ENCODE peak calls at places on chromosomes 16 and 17, in five cellular contexts. G, A, X, P and K are unnamed samples.

GRCh38 chr17:18151290-18151689 is 32.3 kb upstream of the ALKBH5 start:
- DNase-seq in G (no peak), A (no peak), X (no peak), P (no peak), K (no peak)

GRCh38 chr17:64661731-64661980 is 451 bp downstream of the SMURF2 start:
- DNase-seq in G (no peak), A (no peak), X (no peak), P (no peak), K (no peak)

GRCh38 chr17:50396261-50397110 is 837 bp downstream of the LRRC59 start:
- DNase-seq in G (peak; percentile 73), A (peak; percentile 59), X (no peak), P (no peak), K (peak; percentile 35)

GRCh38 chr16:82947675-82948074 is 320.9 kb downstream of the CDH13 start:
- DNase-seq in G (no peak), A (no peak), X (no peak), P (no peak), K (no peak)

GRCh38 chr17:82871776-82872561 is 32.1 kb upstream of the ZNF750 start:
- DNase-seq in G (no peak), A (no peak), X (no peak), P (no peak), K (no peak)

GRCh38 chr17:41957058-41957868 is 9.3 kb upstream of the CNP start:
- DNase-seq in G (peak; percentile 64), A (no peak), X (no peak), P (no peak), K (no peak)

GRCh38 chr17:36823850-36824677 is 113.2 kb upstream of the LHX1 start:
- DNase-seq in G (no peak), A (no peak), X (no peak), P (no peak), K (no peak)

GRCh38 chr17:48539177-48539576 is 5.7 kb downstream of the HOXB2 start:
- DNase-seq in G (peak; percentile 51), A (no peak), X (no peak), P (no peak), K (no peak)

GRCh38 chr17:81429813-81430510 is 34.7 kb downstream of the BAHCC1 start:
- DNase-seq in G (peak; percentile 72), A (peak; percentile 56), X (no peak), P (no peak), K (no peak)

GRCh38 chr17:81069084-81069645 is 34.2 kb downstream of the BAIAP2 start:
- DNase-seq in G (no peak), A (no peak), X (no peak), P (no peak), K (no peak)

GRCh38 chr17:82228278-82228841 is 482 bp upstream of the SLC16A3 start:
- DNase-seq in G (no peak), A (peak; percentile 54), X (no peak), P (no peak), K (no peak)

GRCh38 chr17:56594528-56595418 is 1.3 kb downstream of the NOG start:
- DNase-seq in G (no peak), A (peak; percentile 35), X (no peak), P (no peak), K (no peak)

GRCh38 chr16:75550211-75550662 is 5.8 kb downstream of the TMEM231 start:
- DNase-seq in G (peak; percentile 43), A (no peak), X (no peak), P (no peak), K (no peak)

GRCh38 chr17:78031435-78031834 is 72.9 kb downstream of the TNRC6C start:
- DNase-seq in G (no peak), A (no peak), X (no peak), P (no peak), K (no peak)

GRCh38 chr17:77471984-77472836 is 331.4 kb downstream of the SEC14L1 start:
- DNase-seq in G (peak; percentile 96), A (no peak), X (no peak), P (peak; percentile 73), K (peak; percentile 61)

GRCh38 chr17:57006040-57006439 is 28.1 kb downstream of the SCPEP1 start:
- DNase-seq in G (no peak), A (no peak), X (no peak), P (no peak), K (no peak)

GRCh38 chr16:73848993-73849392 is 447.6 kb upstream of the PSMD7 start:
- DNase-seq in G (no peak), A (no peak), X (no peak), P (no peak), K (no peak)

GRCh38 chr16:53457670-53458069 is 23.4 kb downstream of the RBL2 start:
- DNase-seq in G (no peak), A (no peak), X (no peak), P (no peak), K (no peak)

GRCh38 chr17:62186841-62187240 is 121.8 kb upstream of the MED13 start:
- DNase-seq in G (no peak), A (no peak), X (no peak), P (no peak), K (no peak)

GRCh38 chr17:39671651-39672521 is 3.6 kb downstream of the PNMT start:
- DNase-seq in G (peak; percentile 50), A (no peak), X (no peak), P (no peak), K (no peak)

GRCh38 chr17:29574732-29575510 is 6.4 kb downstream of the TP53I13 start:
- DNase-seq in G (no peak), A (no peak), X (no peak), P (no peak), K (no peak)

GRCh38 chr17:42294469-42295398 is 6.4 kb downstream of the STAT5A start:
- DNase-seq in G (no peak), A (no peak), X (no peak), P (no peak), K (no peak)

GRCh38 chr17:1107777-1108559 is 71.8 kb downstream of the ABR start:
- DNase-seq in G (no peak), A (no peak), X (no peak), P (no peak), K (no peak)

GRCh38 chr16:88773812-88774291 is 11.2 kb downstream of the PIEZO1 start:
- DNase-seq in G (peak; percentile 77), A (peak; percentile 69), X (no peak), P (peak; percentile 84), K (peak; percentile 34)

GRCh38 chr16:22007509-22008214 is at the start of gene MOSMO:
- DNase-seq in G (peak; percentile 64), A (peak; percentile 82), X (no peak), P (peak; percentile 69), K (no peak)
- TF ChIP-seq CTCF in G (no peak), A (no peak), X (no peak), P (no peak), K (no peak)

GRCh38 chr16:70758786-70759185 is 42.2 kb downstream of the VAC14 start:
- DNase-seq in G (no peak), A (no peak), X (no peak), P (no peak), K (no peak)

GRCh38 chr16:70761656-70762055 is 39.3 kb downstream of the VAC14 start:
- DNase-seq in G (no peak), A (no peak), X (no peak), P (no peak), K (no peak)

GRCh38 chr16:70757183-70757582 is 43.8 kb downstream of the VAC14 start:
- DNase-seq in G (no peak), A (no peak), X (no peak), P (no peak), K (no peak)

GRCh38 chr16:70760221-70760620 is 40.7 kb downstream of the VAC14 start:
- DNase-seq in G (no peak), A (no peak), X (no peak), P (no peak), K (no peak)

GRCh38 chr16:70759666-70760065 is 41.3 kb downstream of the VAC14 start:
- DNase-seq in G (no peak), A (no peak), X (no peak), P (no peak), K (no peak)
- TF ChIP-seq CTCF in G (no peak), A (no peak), X (no peak), P (no peak), K (no peak)

DNA sequence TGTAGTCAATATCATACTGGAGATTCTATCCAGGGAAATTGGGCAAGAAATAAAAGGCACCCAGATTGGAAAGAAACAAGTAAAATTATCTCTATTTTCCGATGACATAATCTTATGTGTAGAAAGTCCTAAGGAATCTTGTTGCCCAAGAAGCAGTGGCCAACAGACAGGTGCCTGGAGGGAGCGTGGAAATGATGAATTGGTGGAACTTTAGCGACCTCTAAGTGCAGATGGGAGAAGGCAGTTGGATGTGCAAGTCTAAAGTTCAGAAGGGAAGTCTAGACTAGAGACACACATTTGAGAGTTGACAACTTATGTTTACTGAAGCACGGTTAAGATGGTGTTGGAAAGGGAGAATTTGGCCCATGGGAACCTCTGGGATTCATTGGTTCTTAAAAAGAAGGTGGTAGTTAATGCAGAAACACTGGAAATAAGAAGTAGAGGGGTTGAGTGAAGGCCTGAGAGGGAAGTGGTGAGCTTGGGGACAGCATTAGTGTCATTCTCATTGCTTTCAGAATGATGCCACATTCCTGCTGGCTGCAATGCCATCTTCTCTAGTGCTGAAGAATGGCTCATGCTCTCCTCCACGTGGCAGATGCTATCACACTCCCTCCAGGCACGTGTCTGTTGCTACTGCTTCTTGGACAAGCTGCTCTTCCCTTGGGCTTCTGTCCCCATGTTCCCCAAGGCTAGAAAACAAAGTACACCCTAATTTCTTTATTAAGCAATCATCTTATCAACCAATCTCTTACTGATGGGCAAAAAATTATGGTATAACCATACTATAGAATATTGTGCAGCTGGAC is 24.0 kb downstream of the TAT start:
- DNase-seq in G (no peak), A (no peak), X (no peak), P (no peak), K (no peak)
- TF ChIP-seq CTCF in G (no peak), A (no peak), X (no peak), P (no peak), K (no peak)

DNA sequence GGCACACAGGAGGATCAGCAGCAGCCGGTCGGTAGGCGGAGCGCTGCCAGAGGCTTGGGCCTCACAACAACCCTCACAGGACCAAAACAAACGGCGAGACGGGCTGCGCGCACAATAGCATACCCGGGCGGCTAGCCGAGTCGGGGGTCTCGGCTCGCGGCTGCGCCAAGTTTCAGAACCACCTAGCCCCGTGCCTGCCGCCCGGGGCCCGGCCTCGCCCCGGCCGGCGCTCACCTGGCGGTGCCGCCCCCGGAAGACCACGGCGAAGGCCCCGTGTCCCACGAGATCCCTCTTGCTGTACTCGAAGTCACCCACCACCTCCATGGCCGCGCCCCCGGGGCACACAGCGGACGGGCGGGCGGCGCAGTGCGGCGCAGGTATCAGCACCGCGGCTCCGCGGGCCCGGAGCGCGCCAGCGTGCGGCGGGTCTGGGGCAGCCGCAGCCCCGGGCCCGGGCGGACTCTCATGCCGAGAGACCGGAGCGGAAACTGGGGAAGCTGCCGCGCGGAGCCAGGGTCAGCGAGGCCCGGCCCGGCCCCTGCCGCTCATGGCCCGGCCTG is 562 bp downstream of the ULK2 start:
- DNase-seq in G (peak; percentile 69), A (peak; percentile 36), X (no peak), P (peak; percentile 66), K (peak; percentile 36)
- TF ChIP-seq CTCF in G (peak; percentile 47), A (no peak), X (peak; percentile 55), P (peak; percentile 53), K (peak; percentile 47)